ENCODE peak calls at places on chromosomes 11 and 22, in four cellular contexts. One of them, this sample, is unnamed. For H3K27me3, the result is how much of the 10 kb centered on the place peaks cover.

GRCh38 chr11:47399860-47400812 is 8.3 kb upstream of the SLC39A13 start:
- DNase-seq in GM23248: no peak
- DNase-seq in pancreas: no peak
- DNase-seq in naive thymus-derived CD4-positive, alpha-beta T cell: peak
- DNase-seq in this sample: no peak

GRCh38 chr22:30205281-30206115 is 41.1 kb downstream of the LIF start:
- DNase-seq in naive thymus-derived CD4-positive, alpha-beta T cell: no peak
- DNase-seq in GM23248: peak
- DNase-seq in pancreas: no peak
- DNase-seq in this sample: peak

GRCh38 chr11:76237041-76237649 is 30.8 kb upstream of the WNT11 start:
- DNase-seq in GM23248: peak
- DNase-seq in naive thymus-derived CD4-positive, alpha-beta T cell: no peak
- DNase-seq in pancreas: no peak
- DNase-seq in this sample: no peak

GRCh38 chr11:65576232-65576866 is 496 bp downstream of the EHBP1L1 start:
- DNase-seq in pancreas: peak
- DNase-seq in GM23248: peak
- DNase-seq in naive thymus-derived CD4-positive, alpha-beta T cell: no peak
- DNase-seq in this sample: no peak

GRCh38 chr11:128193633-128194032 is 393.7 kb downstream of the ETS1 start:
- DNase-seq in GM23248: no peak
- DNase-seq in pancreas: no peak
- DNase-seq in naive thymus-derived CD4-positive, alpha-beta T cell: no peak
- DNase-seq in this sample: no peak

GRCh38 chr11:95505927-95506426 is 275.0 kb upstream of the SESN3 start:
- DNase-seq in GM23248: peak
- DNase-seq in pancreas: no peak
- DNase-seq in naive thymus-derived CD4-positive, alpha-beta T cell: no peak
- DNase-seq in this sample: no peak

GRCh38 chr11:59611570-59612565 is 3.7 kb downstream of the OSBP start:
- DNase-seq in naive thymus-derived CD4-positive, alpha-beta T cell: no peak
- DNase-seq in GM23248: peak
- DNase-seq in pancreas: peak
- DNase-seq in this sample: no peak

GRCh38 chr11:1659478-1659877 is 29.9 kb downstream of the KRTAP5-5 start:
- DNase-seq in GM23248: no peak
- DNase-seq in naive thymus-derived CD4-positive, alpha-beta T cell: peak
- DNase-seq in pancreas: no peak
- DNase-seq in this sample: no peak

GRCh38 chr11:64060861-64061444 is 25.2 kb downstream of the FLRT1 start:
- DNase-seq in GM23248: peak
- DNase-seq in naive thymus-derived CD4-positive, alpha-beta T cell: peak
- DNase-seq in pancreas: no peak
- DNase-seq in this sample: no peak

GRCh38 chr22:49903322-49904039 is 14.8 kb downstream of the ALG12 start:
- DNase-seq in pancreas: no peak
- DNase-seq in GM23248: no peak
- DNase-seq in naive thymus-derived CD4-positive, alpha-beta T cell: no peak
- DNase-seq in this sample: no peak

GRCh38 chr11:69657911-69658605 is 17.1 kb downstream of the LTO1 start:
- DNase-seq in GM23248: peak
- DNase-seq in naive thymus-derived CD4-positive, alpha-beta T cell: no peak
- DNase-seq in pancreas: no peak
- DNase-seq in this sample: no peak

GRCh38 chr11:33065445-33066178 is 26.2 kb downstream of the TCP11L1 start:
- DNase-seq in GM23248: peak
- DNase-seq in naive thymus-derived CD4-positive, alpha-beta T cell: peak
- DNase-seq in pancreas: peak
- DNase-seq in this sample: peak

GRCh38 chr11:2574553-2575535 is 125.0 kb downstream of the KCNQ1OT1 start:
- DNase-seq in pancreas: no peak
- DNase-seq in naive thymus-derived CD4-positive, alpha-beta T cell: no peak
- DNase-seq in GM23248: no peak
- DNase-seq in this sample: peak

GRCh38 chr22:47189056-47189916 is 426.8 kb downstream of the TBC1D22A start:
- DNase-seq in pancreas: no peak
- DNase-seq in naive thymus-derived CD4-positive, alpha-beta T cell: no peak
- DNase-seq in GM23248: no peak
- DNase-seq in this sample: no peak

GRCh38 chr11:285021-285893 is 3.7 kb upstream of the PGGHG start:
- DNase-seq in naive thymus-derived CD4-positive, alpha-beta T cell: no peak
- DNase-seq in pancreas: no peak
- DNase-seq in GM23248: no peak
- DNase-seq in this sample: no peak

GRCh38 chr11:73321342-73322110 is 13.4 kb downstream of the ARHGEF17 start:
- DNase-seq in naive thymus-derived CD4-positive, alpha-beta T cell: no peak
- DNase-seq in pancreas: no peak
- DNase-seq in GM23248: peak
- DNase-seq in this sample: no peak

GRCh38 chr11:35564246-35564595 is 38.8 kb upstream of the PAMR1 start:
- DNase-seq in GM23248: no peak
- DNase-seq in pancreas: no peak
- DNase-seq in naive thymus-derived CD4-positive, alpha-beta T cell: no peak
- DNase-seq in this sample: no peak

GRCh38 chr22:23106906-23107367 is 34.9 kb downstream of the RSPH14 start:
- DNase-seq in GM23248: no peak
- DNase-seq in pancreas: peak
- DNase-seq in naive thymus-derived CD4-positive, alpha-beta T cell: no peak
- DNase-seq in this sample: no peak

GRCh38 chr11:73152861-73153483 is 10.9 kb upstream of the FCHSD2 start:
- DNase-seq in pancreas: no peak
- DNase-seq in naive thymus-derived CD4-positive, alpha-beta T cell: peak
- DNase-seq in GM23248: no peak
- DNase-seq in this sample: no peak

GRCh38 chr22:30336752-30337460 is 10.2 kb upstream of the TBC1D10A start:
- DNase-seq in pancreas: no peak
- DNase-seq in naive thymus-derived CD4-positive, alpha-beta T cell: no peak
- DNase-seq in GM23248: no peak
- DNase-seq in this sample: no peak

GRCh38 chr11:79932612-79933011 is 491.8 kb upstream of the TENM4 start:
- DNase-seq in pancreas: no peak
- DNase-seq in naive thymus-derived CD4-positive, alpha-beta T cell: no peak
- DNase-seq in GM23248: no peak
- DNase-seq in this sample: peak

GRCh38 chr11:38221295-38221694 is 1623.3 kb upstream of the RAG2 start:
- DNase-seq in GM23248: no peak
- DNase-seq in pancreas: no peak
- DNase-seq in naive thymus-derived CD4-positive, alpha-beta T cell: no peak
- DNase-seq in this sample: no peak

GRCh38 chr22:24303007-24303406 is 32.4 kb downstream of the SPECC1L start:
- DNase-seq in GM23248: no peak
- DNase-seq in naive thymus-derived CD4-positive, alpha-beta T cell: no peak
- DNase-seq in pancreas: no peak
- DNase-seq in this sample: peak

GRCh38 chr22:26953380-26953807 is 296.0 kb downstream of the MIAT start:
- DNase-seq in GM23248: no peak
- DNase-seq in pancreas: no peak
- DNase-seq in naive thymus-derived CD4-positive, alpha-beta T cell: no peak
- DNase-seq in this sample: no peak

GRCh38 chr11:77114089-77114463 is 11.4 kb downstream of the OMP start:
- DNase-seq in GM23248: no peak
- DNase-seq in pancreas: no peak
- DNase-seq in naive thymus-derived CD4-positive, alpha-beta T cell: no peak
- DNase-seq in this sample: no peak

GRCh38 chr11:2461253-2462091 is 16.7 kb downstream of the KCNQ1 start:
- DNase-seq in pancreas: peak
- DNase-seq in GM23248: no peak
- DNase-seq in naive thymus-derived CD4-positive, alpha-beta T cell: no peak
- DNase-seq in this sample: no peak

GRCh38 chr11:127307700-127308099 is 307.1 kb upstream of the KIRREL3 start:
- DNase-seq in naive thymus-derived CD4-positive, alpha-beta T cell: no peak
- DNase-seq in GM23248: no peak
- DNase-seq in pancreas: no peak
- DNase-seq in this sample: no peak

GRCh38 chr11:130629039-130629438 is 180.6 kb downstream of the ADAMTS15 start:
- DNase-seq in naive thymus-derived CD4-positive, alpha-beta T cell: no peak
- DNase-seq in GM23248: no peak
- DNase-seq in pancreas: no peak
- DNase-seq in this sample: peak

GRCh38 chr11:47617417-47617809 is 23.2 kb upstream of the C1QTNF4 start:
- DNase-seq in pancreas: no peak
- DNase-seq in GM23248: peak
- DNase-seq in naive thymus-derived CD4-positive, alpha-beta T cell: no peak
- DNase-seq in this sample: no peak

GRCh38 chr11:85123752-85124231 is 503.4 kb downstream of the DLG2 start:
- DNase-seq in GM23248: no peak
- DNase-seq in pancreas: no peak
- DNase-seq in naive thymus-derived CD4-positive, alpha-beta T cell: no peak
- DNase-seq in this sample: no peak

GRCh38 chr11:96075532-96075959 is 151.6 kb upstream of the MTMR2 start:
- DNase-seq in GM23248: peak
- DNase-seq in naive thymus-derived CD4-positive, alpha-beta T cell: no peak
- DNase-seq in pancreas: no peak
- DNase-seq in this sample: no peak

GRCh38 chr22:20316217-20316843 is 3.5 kb downstream of the DGCR6L start:
- DNase-seq in naive thymus-derived CD4-positive, alpha-beta T cell: no peak
- DNase-seq in pancreas: no peak
- DNase-seq in GM23248: no peak
- DNase-seq in this sample: no peak

GRCh38 chr22:22022255-22022840 is 39.8 kb upstream of the TOP3B start:
- DNase-seq in GM23248: no peak
- DNase-seq in pancreas: no peak
- DNase-seq in naive thymus-derived CD4-positive, alpha-beta T cell: no peak
- DNase-seq in this sample: no peak

DNA sequence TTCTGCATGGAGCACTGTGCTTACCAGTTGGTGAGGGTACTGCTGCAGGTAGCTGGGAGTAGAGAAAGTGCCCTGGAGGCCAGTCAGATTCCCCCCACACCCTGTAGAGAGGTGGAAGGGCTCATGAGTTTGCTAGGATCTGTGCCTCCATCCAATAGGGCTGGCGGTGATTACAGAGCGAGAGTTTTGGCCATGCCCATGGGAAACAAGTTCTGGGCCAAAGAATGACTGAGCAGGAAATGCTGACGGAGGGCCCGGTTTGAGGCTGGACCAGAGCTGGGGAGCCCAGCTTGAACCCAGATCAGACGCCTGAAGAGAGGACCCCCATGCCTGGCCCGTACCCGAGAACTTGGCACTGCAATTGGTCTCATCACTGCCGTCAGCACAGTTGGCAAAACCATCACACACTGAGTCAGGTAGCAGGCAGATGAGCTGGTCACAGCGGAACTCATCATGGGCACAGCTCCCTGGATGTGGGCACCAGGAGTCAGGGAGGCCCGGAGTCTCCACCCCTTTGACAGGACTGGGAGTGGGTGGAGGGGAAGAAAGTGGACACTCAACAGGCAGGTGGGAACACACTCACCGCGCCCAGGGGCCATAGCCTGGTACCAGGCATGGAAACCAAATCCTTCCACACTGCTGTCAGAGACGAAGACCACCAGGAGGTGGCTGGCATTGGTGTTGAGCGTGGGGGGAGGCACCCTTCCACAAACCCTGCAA is 2.1 kb downstream of the MFRP start:
- DNase-seq in pancreas: no peak
- DNase-seq in GM23248: peak
- DNase-seq in naive thymus-derived CD4-positive, alpha-beta T cell: no peak
- DNase-seq in this sample: no peak
- H3K27me3 ChIP-seq in pancreas: under half
- H3K27me3 ChIP-seq in GM23248: under half
- H3K27me3 ChIP-seq in naive thymus-derived CD4-positive, alpha-beta T cell: under half
- H3K27me3 ChIP-seq in this sample: under half

GRCh38 chr11:27208846-27209245 is 154.2 kb downstream of the CCDC34 start:
- DNase-seq in pancreas: no peak
- DNase-seq in GM23248: no peak
- DNase-seq in naive thymus-derived CD4-positive, alpha-beta T cell: no peak
- DNase-seq in this sample: no peak
- H3K27me3 ChIP-seq in pancreas: under half
- H3K27me3 ChIP-seq in GM23248: under half
- H3K27me3 ChIP-seq in naive thymus-derived CD4-positive, alpha-beta T cell: under half
- H3K27me3 ChIP-seq in this sample: under half

GRCh38 chr11:16610213-16610737 is 128.2 kb upstream of the C11orf58 start:
- DNase-seq in GM23248: no peak
- DNase-seq in naive thymus-derived CD4-positive, alpha-beta T cell: no peak
- DNase-seq in pancreas: no peak
- DNase-seq in this sample: no peak

GRCh38 chr11:16612234-16612571 is 126.2 kb upstream of the C11orf58 start:
- DNase-seq in naive thymus-derived CD4-positive, alpha-beta T cell: no peak
- DNase-seq in pancreas: no peak
- DNase-seq in GM23248: no peak
- DNase-seq in this sample: no peak

GRCh38 chr11:16612801-16613400 is 125.5 kb upstream of the C11orf58 start:
- DNase-seq in naive thymus-derived CD4-positive, alpha-beta T cell: no peak
- DNase-seq in pancreas: no peak
- DNase-seq in GM23248: peak
- DNase-seq in this sample: no peak

GRCh38 chr11:16610738-16611388 is 127.6 kb upstream of the C11orf58 start:
- DNase-seq in GM23248: no peak
- DNase-seq in naive thymus-derived CD4-positive, alpha-beta T cell: no peak
- DNase-seq in pancreas: no peak
- DNase-seq in this sample: no peak

GRCh38 chr11:16611395-16612233 is 126.8 kb upstream of the C11orf58 start:
- DNase-seq in GM23248: no peak
- DNase-seq in pancreas: no peak
- DNase-seq in naive thymus-derived CD4-positive, alpha-beta T cell: no peak
- DNase-seq in this sample: no peak
- H3K27me3 ChIP-seq in GM23248: half or more
- H3K27me3 ChIP-seq in pancreas: under half
- H3K27me3 ChIP-seq in naive thymus-derived CD4-positive, alpha-beta T cell: under half
- H3K27me3 ChIP-seq in this sample: under half

DNA sequence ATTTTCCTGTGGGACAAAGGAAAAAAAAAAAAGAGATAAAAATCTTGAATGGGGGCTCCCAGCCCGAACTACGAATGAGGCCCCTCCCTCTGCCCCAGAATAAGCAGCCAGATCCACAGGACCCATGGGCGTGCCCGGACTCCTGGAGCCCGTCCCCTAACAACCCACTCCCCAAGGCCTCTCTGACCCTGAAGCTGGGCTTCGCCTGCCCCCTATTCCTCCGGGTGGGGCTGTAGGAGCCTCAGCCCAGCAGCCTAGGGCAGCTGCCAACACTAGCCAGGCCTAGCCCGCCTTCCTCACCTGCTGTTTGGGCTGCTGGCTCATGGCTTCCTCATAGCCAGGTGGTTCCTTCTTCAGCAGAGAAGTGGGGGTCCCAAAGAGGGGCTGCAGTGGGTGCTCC is 46.6 kb downstream of the SGSM3 start:
- DNase-seq in naive thymus-derived CD4-positive, alpha-beta T cell: no peak
- DNase-seq in GM23248: no peak
- DNase-seq in pancreas: no peak
- DNase-seq in this sample: no peak
- H3K27me3 ChIP-seq in naive thymus-derived CD4-positive, alpha-beta T cell: under half
- H3K27me3 ChIP-seq in GM23248: under half
- H3K27me3 ChIP-seq in pancreas: under half
- H3K27me3 ChIP-seq in this sample: under half

DNA sequence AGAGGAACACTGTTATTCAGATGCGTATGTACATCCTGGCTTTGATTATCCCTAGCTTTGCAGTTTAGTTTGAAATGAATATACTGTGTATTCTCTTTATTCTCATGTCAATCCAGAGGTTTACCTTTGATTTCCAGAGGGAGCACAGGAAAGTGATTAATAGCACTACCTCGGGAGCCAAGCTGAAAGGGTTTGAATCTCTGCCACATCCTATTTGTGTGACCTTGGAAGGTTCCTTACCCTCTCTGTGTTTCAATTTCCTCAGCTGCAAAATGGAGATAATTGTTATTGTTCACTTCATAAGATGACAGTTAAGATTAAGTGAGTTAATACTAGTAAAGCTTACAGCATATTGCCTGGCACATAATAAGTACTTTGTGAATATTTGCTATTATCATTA is 17.9 kb downstream of the ELMOD1 start:
- DNase-seq in naive thymus-derived CD4-positive, alpha-beta T cell: no peak
- DNase-seq in pancreas: no peak
- DNase-seq in GM23248: no peak
- DNase-seq in this sample: no peak
- H3K27me3 ChIP-seq in naive thymus-derived CD4-positive, alpha-beta T cell: under half
- H3K27me3 ChIP-seq in pancreas: under half
- H3K27me3 ChIP-seq in GM23248: under half
- H3K27me3 ChIP-seq in this sample: under half

This sample was measured in bronchial epithelial cell.